ENCODE peak calls at places on chromosome 9, in seven cellular contexts. Y is HepG2, V is cardiac fibroblast, L is GM12878, Z is H1, E is AG10803, H is psoas muscle. S is an unnamed sample.

GRCh38 chr9:78507008-78507407 is 210.1 kb downstream of the PSAT1 start:
- DNase-seq in L (no peak), Z (no peak), H (no peak), Y (no peak), V (no peak), E (no peak), S (no peak)

GRCh38 chr9:14349141-14349817 is 35.3 kb upstream of the NFIB start:
- DNase-seq in E (no peak), Z (no peak), L (no peak), H (no peak), V (peak), Y (no peak), S (peak)

GRCh38 chr9:20929276-20929675 is 102.2 kb downstream of the HACD4 start:
- DNase-seq in L (no peak), E (no peak), Z (no peak), H (no peak), Y (no peak), V (no peak), S (no peak)

GRCh38 chr9:127035423-127035822 is 87.0 kb downstream of the ANGPTL2 start:
- DNase-seq in Y (no peak), V (peak), E (peak), H (peak), Z (no peak), L (no peak), S (peak)

GRCh38 chr9:89661391-89661949 is 56.7 kb downstream of the GADD45G start:
- DNase-seq in E (peak), Z (no peak), V (no peak), H (no peak), Y (peak), L (no peak), S (no peak)

GRCh38 chr9:110842976-110843375 is 174.4 kb downstream of the MUSK start:
- DNase-seq in L (no peak), E (peak), H (no peak), Z (no peak), Y (no peak), V (no peak), S (no peak)

GRCh38 chr9:99006979-99007378 is 63.3 kb downstream of the COL15A1 start:
- DNase-seq in Z (no peak), V (no peak), H (no peak), Y (no peak), E (no peak), L (no peak), S (no peak)

GRCh38 chr9:9352877-9353481 is 1259.8 kb downstream of the PTPRD start:
- DNase-seq in Y (no peak), Z (no peak), H (no peak), L (no peak), E (no peak), V (peak), S (peak)

GRCh38 chr9:105646879-105647594 is 15.2 kb upstream of the TAL2 start:
- DNase-seq in Z (no peak), L (no peak), H (no peak), Y (no peak), V (no peak), E (no peak), S (no peak)

GRCh38 chr9:19965336-19965735 is 176.5 kb upstream of the SLC24A2 start:
- DNase-seq in L (no peak), E (peak), Z (no peak), Y (no peak), V (peak), H (no peak), S (peak)

GRCh38 chr9:93097496-93098205 is 1.6 kb downstream of the CARD19 start:
- DNase-seq in V (no peak), L (no peak), H (no peak), E (no peak), Z (no peak), Y (no peak), S (no peak)

GRCh38 chr9:77488439-77489126 is 159.5 kb downstream of the GNA14 start:
- DNase-seq in Z (no peak), E (peak), H (no peak), Y (no peak), V (peak), L (no peak), S (peak)

GRCh38 chr9:108869092-108869725 is 7.1 kb downstream of the ACTL7A start:
- DNase-seq in E (peak), Z (no peak), V (peak), H (no peak), L (no peak), Y (peak), S (peak)

GRCh38 chr9:71592400-71592799 is 175.9 kb downstream of the CEMIP2 start:
- DNase-seq in H (no peak), Y (no peak), V (peak), E (peak), Z (no peak), L (no peak), S (no peak)

GRCh38 chr9:128245293-128246151 is 30.3 kb downstream of the GOLGA2 start:
- DNase-seq in V (peak), E (peak), Y (peak), H (peak), Z (no peak), L (no peak), S (peak)

GRCh38 chr9:126431112-126431742 is 104.6 kb downstream of the MVB12B start:
- DNase-seq in V (no peak), E (no peak), Z (no peak), L (no peak), Y (no peak), H (no peak), S (no peak)

GRCh38 chr9:119050281-119050680 is 319.0 kb downstream of the BRINP1 start:
- DNase-seq in H (no peak), V (no peak), Z (no peak), L (no peak), E (peak), Y (no peak), S (no peak)

GRCh38 chr9:86546712-86547111 is 192.5 kb upstream of the TUT7 start:
- DNase-seq in L (no peak), H (peak), Y (no peak), Z (no peak), V (no peak), E (no peak), S (no peak)

GRCh38 chr9:37364751-37365360 is 57.6 kb upstream of the GRHPR start:
- DNase-seq in E (no peak), Z (no peak), V (no peak), Y (no peak), L (no peak), H (no peak), S (no peak)
- TF ChIP-seq CTCF in E (peak), Z (peak), V (peak), Y (peak), L (peak), H (no peak), S (peak)

GRCh38 chr9:129826759-129827158 is 2.8 kb upstream of the TOR1A start:
- DNase-seq in V (no peak), L (no peak), H (no peak), E (no peak), Y (no peak), Z (no peak), S (no peak)

GRCh38 chr9:129822825-129823162 is 1.1 kb downstream of the TOR1A start:
- DNase-seq in L (no peak), V (peak), H (no peak), E (peak), Z (no peak), Y (no peak), S (peak)

GRCh38 chr9:129826344-129826743 is 2.4 kb upstream of the TOR1A start:
- DNase-seq in H (no peak), Y (no peak), V (no peak), E (peak), Z (no peak), L (no peak), S (no peak)

GRCh38 chr9:129823163-129823933 is 588 bp downstream of the TOR1A start:
- DNase-seq in H (no peak), Y (no peak), E (peak), Z (no peak), L (no peak), V (peak), S (peak)

GRCh38 chr9:129823934-129824601 is at the start of gene TOR1A:
- DNase-seq in E (peak), V (peak), Y (peak), H (peak), Z (peak), L (peak), S (peak)
- H3K4me3 ChIP-seq in E (peak), V (peak), Y (peak), H (peak), Z (peak), L (peak), S (peak)

GRCh38 chr9:34442770-34443169 is 15.6 kb downstream of the FAM219A start:
- DNase-seq in Y (no peak), E (no peak), H (no peak), V (no peak), Z (no peak), L (no peak), S (no peak)

GRCh38 chr9:34431661-34432060 is 26.7 kb downstream of the FAM219A start:
- DNase-seq in H (no peak), Z (no peak), E (no peak), V (no peak), L (no peak), Y (no peak), S (no peak)

DNA sequence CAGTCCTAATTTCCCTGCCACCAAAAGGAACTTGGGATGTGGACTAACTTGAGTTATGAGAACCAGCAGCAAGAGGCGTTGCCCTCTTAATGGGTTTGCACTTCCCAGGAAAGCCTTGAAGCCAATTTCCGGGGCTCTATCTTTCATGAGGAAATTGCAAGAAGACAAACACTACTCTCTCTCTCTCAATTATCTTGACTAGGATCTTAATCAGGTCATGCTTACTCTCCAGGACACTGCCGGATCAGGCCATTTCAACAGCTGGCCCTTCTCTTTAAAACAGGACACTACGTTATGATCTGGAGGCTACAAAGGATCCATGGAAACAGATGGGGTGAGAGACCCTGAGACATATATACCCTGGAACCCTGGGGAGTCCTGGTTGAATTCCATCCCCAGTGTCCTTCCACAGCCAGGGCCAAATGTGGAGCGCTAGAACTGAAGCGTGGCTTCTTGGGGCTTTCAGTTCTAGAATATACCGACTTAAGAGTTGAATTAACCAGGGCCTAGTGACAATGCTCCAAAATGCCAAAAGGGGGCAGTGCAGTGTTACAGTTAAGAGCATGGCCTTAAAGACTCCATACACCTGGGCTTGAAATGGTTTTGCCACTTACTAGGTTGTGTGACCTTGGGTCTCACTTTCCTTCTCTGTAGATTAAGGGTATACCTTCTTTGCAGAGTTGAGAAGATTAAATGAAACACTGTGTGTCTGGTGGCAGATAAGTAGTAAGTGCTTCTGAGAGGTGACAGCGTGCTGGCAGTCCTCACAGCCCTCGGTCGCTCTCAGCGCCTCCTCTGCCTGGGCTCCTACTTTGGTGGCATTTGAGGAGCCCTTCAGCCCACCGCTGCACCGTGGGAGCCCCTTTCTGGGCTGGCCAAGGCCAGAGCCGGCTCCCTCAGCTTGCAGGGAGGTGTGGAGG is 21.1 kb downstream of the FAM219A start:
- DNase-seq in Y (peak), L (peak), H (no peak), Z (peak), E (peak), V (peak), S (peak)
- TF ChIP-seq CTCF in Y (peak), L (peak), H (peak), Z (peak), E (peak), V (peak), S (peak)

GRCh38 chr9:112173489-112174222 is 1.4 kb downstream of the SUSD1 start:
- DNase-seq in L (no peak), H (no peak), Y (no peak), Z (no peak), V (no peak), E (no peak), S (no peak)
- H3K4me3 ChIP-seq in L (no peak), H (peak), Y (peak), Z (peak), V (no peak), E (no peak), S (no peak)

DNA sequence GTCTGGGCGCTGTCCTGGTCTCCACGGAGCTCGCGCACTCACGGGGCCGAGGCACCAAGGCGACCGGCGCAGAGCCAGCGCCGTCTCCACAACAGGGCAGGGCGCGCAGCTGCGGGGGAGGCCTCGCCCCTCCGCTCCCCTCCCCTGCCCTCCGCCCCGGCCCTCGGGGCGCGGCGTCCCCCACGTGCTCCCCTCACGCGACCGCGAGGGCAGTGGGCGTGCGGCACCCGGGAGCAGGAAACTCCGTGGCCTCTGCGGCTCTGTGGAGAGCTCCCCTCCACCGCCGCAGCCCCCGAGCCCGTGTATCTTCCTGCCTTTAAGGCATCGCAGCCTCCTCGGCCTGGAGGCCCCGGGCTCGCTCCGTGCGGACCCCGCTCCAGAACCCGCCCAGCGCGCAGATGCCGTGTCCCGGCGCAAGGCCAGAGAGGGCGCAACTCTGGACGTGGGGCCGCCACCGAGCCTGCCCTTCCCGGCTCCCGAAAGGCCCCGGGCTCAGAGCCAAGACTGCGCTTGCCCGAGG is 706 bp upstream of the TUBB4B start:
- DNase-seq in L (no peak), Z (no peak), E (peak), Y (no peak), V (peak), H (peak), S (peak)
- TF ChIP-seq CTCF in L (no peak), Z (peak), E (no peak), Y (peak), V (no peak), H (no peak), S (no peak)

GRCh38 chr9:91714020-91714721 is 235.9 kb downstream of the ROR2 start:
- DNase-seq in H (peak), E (peak), Y (no peak), L (no peak), V (peak), Z (peak), S (peak)
- H3K4me3 ChIP-seq in H (peak), E (peak), Y (no peak), L (peak), V (peak), Z (peak), S (peak)

S was measured in fibroblast of pulmonary artery.